ENCODE peak calls at places on chromosomes 2 and 18, in nine cellular contexts. Y, L, R, E, F, G, H, I and W are unnamed samples.

GRCh38 chr2:39646891-39647780 is 18.6 kb upstream of the TMEM178A start:
- DNase-seq in L (no peak), F (no peak), H (no peak), E (no peak), Y (no peak), R (no peak), G (no peak), I (no peak), W (no peak)

GRCh38 chr18:7366597-7366996 is 135.7 kb downstream of the LRRC30 start:
- DNase-seq in Y (no peak), L (no peak), R (no peak), H (no peak), G (no peak), E (no peak), I (no peak), F (no peak), W (no peak)

GRCh38 chr2:129758461-129759185 is 220.8 kb upstream of the RAB6C start:
- DNase-seq in I (no peak), F (no peak), Y (no peak), L (peak; percentile 25), E (no peak), R (no peak), G (no peak), H (no peak), W (peak; percentile 73)

GRCh38 chr2:123098618-123099017 is 926.5 kb upstream of the CNTNAP5 start:
- DNase-seq in Y (no peak), H (no peak), I (no peak), F (no peak), G (no peak), E (no peak), R (no peak), L (no peak), W (no peak)

GRCh38 chr2:50143822-50144575 is 887.9 kb downstream of the NRXN1 start:
- DNase-seq in E (no peak), L (no peak), G (no peak), F (no peak), Y (peak; percentile 70), I (peak; percentile 44), H (no peak), R (peak; percentile 15), W (no peak)

GRCh38 chr2:138829326-138829725 is 49.1 kb upstream of the NXPH2 start:
- DNase-seq in F (peak; percentile 4), R (no peak), G (peak; percentile 8), L (peak; percentile 42), E (no peak), Y (peak; percentile 26), H (peak; percentile 7), I (no peak), W (peak; percentile 42)

GRCh38 chr18:8744656-8745055 is 39.3 kb downstream of the MTCL1 start:
- DNase-seq in E (no peak), L (no peak), Y (no peak), I (no peak), H (peak; percentile 10), R (peak; percentile 77), G (peak; percentile 7), F (no peak), W (no peak)

GRCh38 chr2:63856302-63856600 is 14.6 kb downstream of the UGP2 start:
- DNase-seq in I (no peak), F (peak; percentile 39), R (peak; percentile 85), E (no peak), G (peak; percentile 49), Y (no peak), L (no peak), H (peak; percentile 55), W (no peak)